ENCODE peak calls at places on chromosomes 5 and 9, in four cellular contexts. One of them, this sample, is unnamed.

GRCh38 chr9:77647659-77648457 is at the start of gene GNA14:
- DNase-seq in GM23338: peak; percentile 81
- DNase-seq in neural crest cell: no peak
- DNase-seq in GM04503: no peak
- DNase-seq in this sample: peak; percentile 69

GRCh38 chr9:69371001-69371400 is 46.0 kb downstream of the ENTREP1 start:
- DNase-seq in GM23338: no peak
- DNase-seq in neural crest cell: no peak
- DNase-seq in GM04503: no peak
- DNase-seq in this sample: no peak

GRCh38 chr9:93184439-93185221 is 691 bp downstream of the WNK2 start:
- DNase-seq in GM23338: peak; percentile 57
- DNase-seq in neural crest cell: no peak
- DNase-seq in GM04503: no peak
- DNase-seq in this sample: peak; percentile 73

GRCh38 chr9:35619800-35620158 is 1.6 kb upstream of the CD72 start:
- DNase-seq in GM23338: no peak
- DNase-seq in neural crest cell: no peak
- DNase-seq in GM04503: no peak
- DNase-seq in this sample: no peak

GRCh38 chr5:151825445-151825844 is 53.7 kb downstream of the G3BP1 start:
- DNase-seq in GM23338: peak; percentile 84
- DNase-seq in neural crest cell: peak; percentile 66
- DNase-seq in GM04503: no peak
- DNase-seq in this sample: peak; percentile 79

GRCh38 chr9:98781588-98782383 is 14.6 kb downstream of the ANKS6 start:
- DNase-seq in GM23338: no peak
- DNase-seq in neural crest cell: no peak
- DNase-seq in GM04503: no peak
- DNase-seq in this sample: no peak

GRCh38 chr5:173507171-173507570 is 109.3 kb downstream of the BOD1 start:
- DNase-seq in GM23338: no peak
- DNase-seq in neural crest cell: no peak
- DNase-seq in GM04503: no peak
- DNase-seq in this sample: no peak

GRCh38 chr5:72387985-72388384 is 67.8 kb downstream of the PTCD2 start:
- DNase-seq in GM23338: no peak
- DNase-seq in neural crest cell: no peak
- DNase-seq in GM04503: peak; percentile 66
- DNase-seq in this sample: peak; percentile 17

GRCh38 chr9:4738866-4739586 is 2.0 kb downstream of the AK3 start:
- DNase-seq in GM23338: no peak
- DNase-seq in neural crest cell: no peak
- DNase-seq in GM04503: no peak
- DNase-seq in this sample: no peak

GRCh38 chr9:71120439-71121247 is 778 bp downstream of the TRPM3 start:
- DNase-seq in GM23338: peak; percentile 83
- DNase-seq in neural crest cell: no peak
- DNase-seq in GM04503: no peak
- DNase-seq in this sample: peak; percentile 32

This sample was measured in iPS-NIHi11.